ENCODE peak calls at places on chromosome 20, in nine cellular contexts. T is HCT116, H is foreskin fibroblast, R is spleen, N is colonic mucosa, W is SJSA1, K is GM12865, A is fibroblast of the aortic adventitia, Y is mammary epithelial cell. O is an unnamed sample.

GRCh38 chr20:45919951-45920794 is 8.2 kb upstream of the PLTP start:
- DNase-seq in Y (no peak), W (no peak), N (no peak), A (peak), H (no peak), R (no peak), T (no peak), K (no peak), O (peak)

GRCh38 chr20:2840967-2841531 is 504 bp downstream of the VPS16 start:
- DNase-seq in H (peak), K (peak), R (peak), W (peak), A (peak), N (peak), T (no peak), Y (peak), O (peak)

GRCh38 chr20:58102744-58103516 is 125.5 kb downstream of the ANKRD60 start:
- DNase-seq in T (no peak), K (no peak), H (no peak), R (no peak), N (peak), Y (peak), W (no peak), A (no peak), O (no peak)

GRCh38 chr20:44886276-44886671 is 769 bp downstream of the YWHAB start:
- DNase-seq in H (no peak), R (no peak), K (no peak), Y (no peak), W (no peak), T (no peak), A (no peak), N (no peak), O (no peak)

GRCh38 chr20:31485450-31486339 is 10.6 kb downstream of the REM1 start:
- DNase-seq in W (no peak), H (no peak), A (peak), N (peak), T (no peak), Y (no peak), K (no peak), R (no peak), O (peak)

GRCh38 chr20:32539063-32539816 is 45.9 kb downstream of the NOL4L start:
- DNase-seq in A (peak), W (no peak), N (peak), Y (no peak), K (no peak), T (no peak), R (no peak), H (no peak), O (no peak)

GRCh38 chr20:55132523-55132922 is 657.1 kb downstream of the DOK5 start:
- DNase-seq in H (no peak), W (no peak), K (no peak), Y (no peak), A (no peak), R (no peak), N (no peak), T (no peak), O (no peak)

GRCh38 chr20:45469336-45470261 is at the start of gene WFDC2:
- DNase-seq in T (no peak), K (no peak), N (peak), H (no peak), W (no peak), A (no peak), R (no peak), Y (no peak), O (no peak)

GRCh38 chr20:57526067-57526884 is 1.3 kb upstream of the CTCFL start:
- DNase-seq in T (peak), A (no peak), N (peak), R (no peak), Y (no peak), K (peak), H (no peak), W (no peak), O (no peak)

GRCh38 chr20:34532751-34533150 is 16.5 kb downstream of the DYNLRB1 start:
- DNase-seq in A (no peak), T (no peak), N (no peak), K (no peak), H (no peak), R (peak), W (no peak), Y (no peak), O (no peak)

GRCh38 chr20:59836768-59837167 is 96.7 kb downstream of the SYCP2 start:
- DNase-seq in T (no peak), R (no peak), H (no peak), Y (peak), A (no peak), N (no peak), W (no peak), K (no peak), O (no peak)

GRCh38 chr20:37254114-37254878 is 7.3 kb downstream of the GHRH start:
- DNase-seq in W (no peak), A (no peak), H (no peak), T (no peak), R (no peak), K (peak), Y (no peak), N (no peak), O (no peak)

GRCh38 chr20:46220808-46221207 is 87.5 kb downstream of the CDH22 start:
- DNase-seq in K (no peak), N (no peak), W (no peak), R (no peak), T (peak), A (no peak), H (no peak), Y (no peak), O (no peak)

GRCh38 chr20:34663213-34663943 is 13.5 kb downstream of the PIGU start:
- DNase-seq in N (no peak), K (no peak), Y (no peak), H (no peak), T (no peak), W (no peak), R (no peak), A (no peak), O (no peak)

GRCh38 chr20:10171864-10172751 is 46.5 kb upstream of the SNAP25 start:
- DNase-seq in A (no peak), W (peak), Y (peak), N (peak), T (no peak), H (peak), K (no peak), R (peak), O (peak)

GRCh38 chr20:25372584-25373336 is 17.9 kb downstream of the ABHD12 start:
- DNase-seq in H (peak), N (no peak), T (no peak), K (no peak), A (peak), Y (peak), R (no peak), W (peak), O (peak)

GRCh38 chr20:3227936-3228749 is 10.8 kb downstream of the SLC4A11 start:
- DNase-seq in W (no peak), T (no peak), H (no peak), A (no peak), R (peak), K (no peak), Y (no peak), N (no peak), O (no peak)

GRCh38 chr20:41717464-41717863 is 99.3 kb upstream of the CHD6 start:
- DNase-seq in W (no peak), H (no peak), Y (no peak), A (peak), N (no peak), R (no peak), T (no peak), K (no peak), O (peak)

GRCh38 chr20:19375301-19375885 is 163.0 kb downstream of the SLC24A3 start:
- DNase-seq in K (no peak), W (no peak), N (no peak), H (no peak), Y (no peak), R (no peak), T (no peak), A (no peak), O (no peak)

GRCh38 chr20:41494451-41494850 is 123.7 kb downstream of the CHD6 start:
- DNase-seq in W (no peak), K (no peak), R (no peak), N (no peak), T (no peak), Y (no peak), A (no peak), H (no peak), O (no peak)

GRCh38 chr20:36754656-36755222 is 8.8 kb upstream of the NDRG3 start:
- DNase-seq in T (peak), R (no peak), Y (peak), A (peak), K (peak), W (peak), H (peak), N (peak), O (peak)

GRCh38 chr20:31496761-31497295 is 17.4 kb upstream of the HM13 start:
- DNase-seq in R (no peak), N (no peak), T (no peak), Y (no peak), A (peak), K (no peak), H (no peak), W (no peak), O (peak)

GRCh38 chr20:8408587-8409307 is 276.7 kb downstream of the PLCB1 start:
- DNase-seq in R (no peak), W (no peak), A (no peak), H (no peak), K (no peak), N (no peak), Y (no peak), T (no peak), O (no peak)

GRCh38 chr20:25623225-25623735 is 534 bp downstream of the NANP start:
- DNase-seq in R (peak), A (no peak), K (peak), N (peak), Y (peak), T (peak), H (peak), W (no peak), O (no peak)

GRCh38 chr20:58073945-58074920 is 154.2 kb downstream of the ANKRD60 start:
- DNase-seq in R (peak), N (peak), T (no peak), K (no peak), A (peak), H (peak), W (peak), Y (peak), O (peak)

GRCh38 chr20:44069203-44069931 is 117.6 kb downstream of the JPH2 start:
- DNase-seq in K (peak), W (no peak), T (no peak), H (no peak), N (no peak), R (peak), A (no peak), Y (no peak), O (no peak)

GRCh38 chr20:59825944-59826759 is 107.3 kb downstream of the SYCP2 start:
- DNase-seq in A (no peak), T (no peak), W (no peak), N (peak), H (no peak), K (no peak), Y (peak), R (peak), O (no peak)

GRCh38 chr20:7094438-7094997 is 327.0 kb downstream of the BMP2 start:
- DNase-seq in N (peak), H (no peak), T (peak), R (no peak), Y (peak), K (peak), W (peak), A (peak), O (peak)

GRCh38 chr20:38148328-38149102 is 16.6 kb downstream of the TGM2 start:
- DNase-seq in A (no peak), R (no peak), T (no peak), H (no peak), Y (no peak), W (no peak), K (no peak), N (no peak), O (no peak)

GRCh38 chr20:36974660-36975059 is 23.2 kb upstream of the SAMHD1 start:
- DNase-seq in T (no peak), W (no peak), R (no peak), K (no peak), H (no peak), A (no peak), N (no peak), Y (no peak), O (no peak)

DNA sequence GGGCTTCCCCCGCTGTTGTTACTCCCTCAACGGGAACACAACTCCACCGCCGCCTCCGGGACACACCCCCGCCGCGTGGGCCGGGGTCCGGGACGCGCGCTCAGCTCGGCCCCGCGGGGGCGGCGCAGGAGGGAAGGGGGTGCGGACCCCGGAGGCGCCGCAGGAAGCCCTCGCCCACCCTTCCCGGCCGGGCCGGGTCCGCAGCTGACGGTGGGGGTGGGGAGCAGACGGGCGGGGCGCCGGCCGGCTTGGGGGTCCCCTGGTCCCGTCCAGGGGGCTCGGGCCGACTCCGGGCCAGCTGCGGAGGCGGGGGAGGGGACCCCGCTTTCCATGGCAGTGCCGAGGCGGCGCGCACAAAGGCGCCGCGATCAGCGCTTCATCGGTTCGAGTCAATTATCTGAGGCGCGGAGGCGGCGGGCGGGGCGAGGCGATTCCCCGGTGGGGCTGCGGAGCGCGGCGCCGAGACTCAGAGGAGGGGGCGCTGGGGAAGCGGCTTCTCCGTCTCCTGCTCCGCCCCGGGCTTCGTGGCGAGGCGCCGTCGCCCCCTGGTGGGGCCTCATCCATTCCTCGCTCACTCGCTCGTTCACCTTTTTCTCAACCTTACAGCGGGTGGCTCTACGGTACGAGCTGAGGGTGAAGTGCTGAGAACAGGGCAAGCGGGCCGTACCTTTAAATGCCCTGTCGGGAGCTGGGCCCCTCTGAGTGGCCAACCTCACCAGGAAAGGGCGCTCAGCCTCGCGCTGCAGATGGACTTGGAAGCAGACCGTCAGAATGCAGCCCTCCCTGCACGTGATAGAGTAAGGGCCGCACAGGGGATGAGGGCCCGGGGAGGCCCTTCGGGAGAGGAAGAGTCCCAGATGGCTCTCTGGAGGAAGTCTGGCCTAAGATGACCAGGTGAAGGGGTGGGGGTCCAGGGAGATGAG is 40.0 kb downstream of the SLC52A3 start:
- DNase-seq in T (no peak), H (peak), W (peak), Y (no peak), A (peak), N (peak), R (peak), K (peak), O (peak)
- H3K4me3 ChIP-seq in T (peak), H (peak), W (peak), Y (peak), A (peak), N (peak), R (peak), K (no peak), O (peak)

GRCh38 chr20:63625771-63626423 is 1.0 kb downstream of the GMEB2 start:
- DNase-seq in Y (no peak), T (no peak), K (peak), H (no peak), W (peak), A (peak), R (peak), N (no peak), O (peak)

GRCh38 chr20:63627129-63627699 is 313 bp upstream of the GMEB2 start:
- DNase-seq in K (peak), T (peak), N (peak), H (peak), Y (peak), R (peak), W (peak), A (peak), O (peak)

GRCh38 chr20:63626424-63627128 is at the start of gene GMEB2:
- DNase-seq in W (peak), T (peak), N (peak), H (peak), A (no peak), R (peak), K (peak), Y (no peak), O (peak)

GRCh38 chr20:63627700-63628245 is 872 bp upstream of the GMEB2 start:
- DNase-seq in H (no peak), K (no peak), N (no peak), W (no peak), T (no peak), A (no peak), R (peak), Y (no peak), O (no peak)

GRCh38 chr20:63628246-63628975 is 1.5 kb upstream of the GMEB2 start:
- DNase-seq in W (peak), R (peak), H (peak), A (peak), N (peak), Y (peak), T (peak), K (peak), O (peak)
- H3K4me3 ChIP-seq in W (peak), R (peak), H (peak), A (peak), N (peak), Y (peak), T (peak), K (peak), O (peak)

GRCh38 chr20:1388706-1389483 is 4.0 kb downstream of the FKBP1A start:
- DNase-seq in A (no peak), T (no peak), H (no peak), K (no peak), Y (no peak), N (no peak), R (no peak), W (no peak), O (no peak)
- H3K4me3 ChIP-seq in A (peak), T (no peak), H (no peak), K (no peak), Y (no peak), N (no peak), R (no peak), W (no peak), O (peak)

GRCh38 chr20:22582386-22582959 is 1.9 kb downstream of the FOXA2 start:
- DNase-seq in N (no peak), A (no peak), H (no peak), K (no peak), W (no peak), Y (no peak), R (no peak), T (no peak), O (no peak)
- H3K4me3 ChIP-seq in N (peak), A (no peak), H (no peak), K (no peak), W (peak), Y (no peak), R (no peak), T (no peak), O (no peak)

DNA sequence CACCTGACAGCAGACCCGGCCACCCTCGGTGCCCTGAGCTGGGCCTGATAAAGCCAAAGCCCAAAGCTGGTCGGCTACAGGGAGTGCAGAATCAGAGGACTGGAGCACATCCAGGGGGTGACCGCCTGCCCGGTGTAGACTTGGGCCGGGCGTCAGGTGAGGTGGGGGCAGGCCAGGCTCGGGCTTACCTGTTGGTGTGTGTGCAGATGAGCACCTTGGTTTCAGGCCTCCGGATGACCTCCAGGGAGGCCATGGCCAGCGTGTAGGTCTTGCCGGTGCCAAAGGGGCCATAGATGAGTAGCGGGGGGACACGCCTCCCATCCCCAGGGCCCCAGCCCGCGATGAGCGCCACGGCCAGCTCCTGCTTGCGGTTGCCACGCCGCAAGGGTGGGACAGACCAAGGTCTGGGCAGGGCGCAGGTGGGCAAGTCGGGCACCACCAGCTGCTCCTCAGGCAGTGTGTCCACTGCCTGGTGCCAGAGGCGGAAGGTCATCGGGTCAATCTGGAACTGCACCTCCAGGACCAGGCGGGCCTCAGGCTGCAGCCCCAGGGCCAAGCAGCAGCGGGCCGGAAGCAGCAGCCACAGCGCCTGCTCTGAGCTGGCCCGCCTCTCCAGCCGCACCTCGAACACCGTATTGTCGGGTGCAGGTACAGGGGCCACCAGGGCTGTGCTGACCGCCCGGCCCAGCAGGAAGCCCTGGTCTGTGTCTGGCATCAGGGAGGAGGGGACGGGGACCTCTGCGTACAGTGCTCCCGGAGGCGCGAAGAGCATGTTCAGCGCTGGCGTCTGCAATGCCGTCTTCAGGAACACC is 5.7 kb downstream of the HELZ2 start:
- DNase-seq in Y (no peak), R (peak), A (no peak), K (peak), W (no peak), H (no peak), T (no peak), N (no peak), O (no peak)
- H3K4me3 ChIP-seq in Y (no peak), R (peak), A (no peak), K (no peak), W (no peak), H (no peak), T (no peak), N (no peak), O (no peak)

DNA sequence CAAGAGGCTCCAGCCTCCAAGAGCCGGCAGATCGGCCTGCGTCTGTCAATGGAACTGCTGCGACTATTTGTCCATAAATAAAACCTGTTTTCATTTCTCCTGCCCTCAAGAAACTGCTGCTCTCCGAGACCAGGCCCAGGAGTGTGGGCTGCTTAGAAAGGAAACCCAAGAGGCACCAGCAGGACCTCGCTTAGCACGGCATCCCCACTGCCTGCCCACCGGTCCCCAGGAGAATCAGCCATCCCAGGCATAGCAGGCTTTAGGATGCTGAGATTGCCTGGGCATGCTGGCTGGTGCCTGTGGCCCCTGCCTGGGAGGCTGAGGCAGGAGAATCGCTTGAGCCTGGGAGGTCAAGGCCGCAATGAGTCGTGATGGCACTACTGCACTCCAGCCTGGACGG is 17.6 kb downstream of the NTSR1 start:
- DNase-seq in N (no peak), W (no peak), A (no peak), H (no peak), R (no peak), T (no peak), Y (no peak), K (no peak), O (no peak)
- H3K4me3 ChIP-seq in N (no peak), W (no peak), A (no peak), H (no peak), R (no peak), T (no peak), Y (no peak), K (no peak), O (no peak)